ENCODE peak calls at places on chromosomes 1 and 21, in nine cellular contexts. One of them, this sample, is unnamed.

GRCh38 chr1:226639631-226640061 is 91.1 kb downstream of the STUM start:
- DNase-seq in left ventricle myocardium inferior: no peak
- DNase-seq in RWPE1: no peak
- DNase-seq in nephron progenitor cell: no peak
- DNase-seq in CD8-positive, alpha-beta T cell: no peak
- DNase-seq in AG10803: no peak
- DNase-seq in AG09319: no peak
- DNase-seq in hepatocyte: no peak
- DNase-seq in pancreas: peak
- DNase-seq in this sample: no peak

GRCh38 chr1:210441028-210441427 is 112.3 kb downstream of the HHAT start:
- DNase-seq in left ventricle myocardium inferior: no peak
- DNase-seq in RWPE1: no peak
- DNase-seq in nephron progenitor cell: no peak
- DNase-seq in CD8-positive, alpha-beta T cell: no peak
- DNase-seq in AG10803: peak
- DNase-seq in AG09319: no peak
- DNase-seq in hepatocyte: no peak
- DNase-seq in pancreas: no peak
- DNase-seq in this sample: no peak

GRCh38 chr1:42963378-42964005 is 4.8 kb upstream of the SLC2A1 start:
- DNase-seq in left ventricle myocardium inferior: no peak
- DNase-seq in RWPE1: peak
- DNase-seq in nephron progenitor cell: no peak
- DNase-seq in CD8-positive, alpha-beta T cell: no peak
- DNase-seq in AG10803: peak
- DNase-seq in AG09319: peak
- DNase-seq in hepatocyte: no peak
- DNase-seq in pancreas: no peak
- DNase-seq in this sample: no peak

GRCh38 chr1:78275906-78276690 is 214.7 kb upstream of the PTGFR start:
- DNase-seq in left ventricle myocardium inferior: no peak
- DNase-seq in RWPE1: no peak
- DNase-seq in nephron progenitor cell: no peak
- DNase-seq in CD8-positive, alpha-beta T cell: no peak
- DNase-seq in AG10803: peak
- DNase-seq in AG09319: no peak
- DNase-seq in hepatocyte: no peak
- DNase-seq in pancreas: no peak
- DNase-seq in this sample: no peak

GRCh38 chr1:150410582-150411101 is 46.7 kb downstream of the RPRD2 start:
- DNase-seq in left ventricle myocardium inferior: no peak
- DNase-seq in RWPE1: no peak
- DNase-seq in nephron progenitor cell: no peak
- DNase-seq in CD8-positive, alpha-beta T cell: no peak
- DNase-seq in AG10803: no peak
- DNase-seq in AG09319: no peak
- DNase-seq in hepatocyte: peak
- DNase-seq in pancreas: no peak
- DNase-seq in this sample: peak

GRCh38 chr1:100530901-100531487 is 6.9 kb upstream of the GPR88 start:
- DNase-seq in left ventricle myocardium inferior: no peak
- DNase-seq in RWPE1: no peak
- DNase-seq in nephron progenitor cell: no peak
- DNase-seq in CD8-positive, alpha-beta T cell: no peak
- DNase-seq in AG10803: peak
- DNase-seq in AG09319: peak
- DNase-seq in hepatocyte: no peak
- DNase-seq in pancreas: no peak
- DNase-seq in this sample: no peak

GRCh38 chr1:29583727-29584126 is 347.4 kb downstream of the PTPRU start:
- DNase-seq in left ventricle myocardium inferior: no peak
- DNase-seq in RWPE1: peak
- DNase-seq in nephron progenitor cell: no peak
- DNase-seq in CD8-positive, alpha-beta T cell: no peak
- DNase-seq in AG10803: no peak
- DNase-seq in AG09319: no peak
- DNase-seq in hepatocyte: no peak
- DNase-seq in pancreas: no peak
- DNase-seq in this sample: no peak

GRCh38 chr1:240413732-240414131 is 198.2 kb downstream of the GREM2 start:
- DNase-seq in left ventricle myocardium inferior: no peak
- DNase-seq in RWPE1: no peak
- DNase-seq in nephron progenitor cell: no peak
- DNase-seq in CD8-positive, alpha-beta T cell: no peak
- DNase-seq in AG10803: peak
- DNase-seq in AG09319: peak
- DNase-seq in hepatocyte: no peak
- DNase-seq in pancreas: no peak
- DNase-seq in this sample: no peak

GRCh38 chr1:241817331-241817792 is 30.6 kb upstream of the EXO1 start:
- DNase-seq in left ventricle myocardium inferior: no peak
- DNase-seq in RWPE1: no peak
- DNase-seq in nephron progenitor cell: no peak
- DNase-seq in CD8-positive, alpha-beta T cell: no peak
- DNase-seq in AG10803: peak
- DNase-seq in AG09319: peak
- DNase-seq in hepatocyte: no peak
- DNase-seq in pancreas: no peak
- DNase-seq in this sample: no peak

GRCh38 chr1:202964755-202965440 is 2.2 kb downstream of the CYB5R1 start:
- DNase-seq in left ventricle myocardium inferior: peak
- DNase-seq in RWPE1: peak
- DNase-seq in nephron progenitor cell: no peak
- DNase-seq in CD8-positive, alpha-beta T cell: no peak
- DNase-seq in AG10803: peak
- DNase-seq in AG09319: no peak
- DNase-seq in hepatocyte: no peak
- DNase-seq in pancreas: no peak
- DNase-seq in this sample: no peak

GRCh38 chr21:42461185-42461520 is 34.9 kb downstream of the RSPH1 start:
- DNase-seq in left ventricle myocardium inferior: no peak
- DNase-seq in RWPE1: no peak
- DNase-seq in nephron progenitor cell: no peak
- DNase-seq in CD8-positive, alpha-beta T cell: no peak
- DNase-seq in AG10803: no peak
- DNase-seq in AG09319: no peak
- DNase-seq in hepatocyte: no peak
- DNase-seq in pancreas: no peak
- DNase-seq in this sample: no peak

DNA sequence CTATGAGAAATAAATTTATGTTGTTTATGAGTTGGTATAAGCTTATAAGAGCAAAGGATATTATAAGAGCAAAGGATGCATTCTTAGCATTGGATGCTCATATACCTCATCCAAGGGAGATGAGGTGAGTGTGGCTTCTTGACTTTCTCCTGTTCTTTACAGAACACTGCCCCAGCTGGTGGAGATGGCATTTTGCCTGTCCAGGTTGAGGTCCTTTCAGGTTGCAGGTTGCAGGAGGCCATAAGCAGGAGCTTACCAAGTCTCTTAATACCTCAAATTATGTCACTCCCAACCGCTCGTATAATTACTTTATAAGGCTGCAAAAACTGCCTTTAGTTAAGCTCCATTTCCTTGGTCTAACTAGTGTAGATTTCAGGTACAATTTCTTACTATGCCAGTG is 66.7 kb downstream of the RPE65 start:
- DNase-seq in left ventricle myocardium inferior: no peak
- DNase-seq in RWPE1: no peak
- DNase-seq in nephron progenitor cell: no peak
- DNase-seq in CD8-positive, alpha-beta T cell: no peak
- DNase-seq in AG10803: no peak
- DNase-seq in AG09319: no peak
- DNase-seq in hepatocyte: no peak
- DNase-seq in pancreas: no peak
- DNase-seq in this sample: peak
- TF ChIP-seq CTCF in left ventricle myocardium inferior: no peak
- TF ChIP-seq CTCF in RWPE1: no peak
- TF ChIP-seq CTCF in nephron progenitor cell: no peak
- TF ChIP-seq CTCF in CD8-positive, alpha-beta T cell: no peak
- TF ChIP-seq CTCF in AG10803: no peak
- TF ChIP-seq CTCF in AG09319: no peak
- TF ChIP-seq CTCF in hepatocyte: no peak
- TF ChIP-seq CTCF in pancreas: no peak
- TF ChIP-seq CTCF in this sample: no peak

DNA sequence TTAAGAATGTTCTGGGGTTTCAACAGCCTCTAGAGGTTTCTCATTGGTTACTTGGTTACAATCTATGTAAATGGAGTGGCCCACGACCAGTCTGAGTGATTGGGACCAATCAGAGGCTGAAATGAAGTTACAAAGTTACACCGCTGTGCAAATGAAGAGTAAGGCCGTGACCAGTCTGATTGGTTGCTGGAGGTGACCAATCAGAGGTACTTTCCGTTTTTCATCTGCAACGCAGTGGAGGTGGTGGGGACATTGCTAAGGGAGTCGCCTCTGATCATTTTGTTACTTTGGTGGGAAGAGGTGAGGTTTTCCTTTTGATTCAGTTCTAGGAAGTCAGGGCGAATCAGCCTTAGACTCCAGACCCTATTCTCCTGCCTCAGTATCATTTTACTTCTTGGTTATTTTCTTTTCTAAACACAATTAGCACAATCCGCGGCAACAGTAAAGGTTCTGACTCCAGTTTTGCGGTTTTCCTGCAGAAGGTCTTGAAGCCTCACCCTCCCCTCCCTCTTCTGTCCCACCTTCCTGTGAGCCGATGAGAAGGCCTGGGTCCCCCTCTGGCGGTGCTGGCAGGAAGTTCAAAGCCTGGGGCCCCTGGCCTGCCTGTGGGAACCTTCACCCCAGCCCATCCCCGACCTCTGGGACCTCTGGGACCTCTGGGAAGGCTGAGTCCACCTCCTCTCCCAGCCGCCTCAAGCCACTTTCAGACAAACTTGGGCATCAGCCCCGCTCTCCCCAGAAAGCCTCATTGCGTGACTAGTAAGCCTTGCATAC is 38.7 kb upstream of the TTC34 start:
- DNase-seq in left ventricle myocardium inferior: no peak
- DNase-seq in RWPE1: no peak
- DNase-seq in nephron progenitor cell: no peak
- DNase-seq in CD8-positive, alpha-beta T cell: peak
- DNase-seq in AG10803: no peak
- DNase-seq in AG09319: no peak
- DNase-seq in hepatocyte: no peak
- DNase-seq in pancreas: no peak
- DNase-seq in this sample: no peak
- TF ChIP-seq CTCF in left ventricle myocardium inferior: no peak
- TF ChIP-seq CTCF in RWPE1: no peak
- TF ChIP-seq CTCF in nephron progenitor cell: no peak
- TF ChIP-seq CTCF in CD8-positive, alpha-beta T cell: peak
- TF ChIP-seq CTCF in AG10803: no peak
- TF ChIP-seq CTCF in AG09319: no peak
- TF ChIP-seq CTCF in hepatocyte: no peak
- TF ChIP-seq CTCF in pancreas: no peak
- TF ChIP-seq CTCF in this sample: no peak

GRCh38 chr1:53061859-53062714 is at the start of gene PODN:
- DNase-seq in left ventricle myocardium inferior: peak
- DNase-seq in RWPE1: peak
- DNase-seq in nephron progenitor cell: peak
- DNase-seq in CD8-positive, alpha-beta T cell: no peak
- DNase-seq in AG10803: peak
- DNase-seq in AG09319: no peak
- DNase-seq in hepatocyte: peak
- DNase-seq in pancreas: peak
- DNase-seq in this sample: no peak

GRCh38 chr1:53063744-53064515 is 1.9 kb downstream of the PODN start:
- DNase-seq in left ventricle myocardium inferior: peak
- DNase-seq in RWPE1: no peak
- DNase-seq in nephron progenitor cell: no peak
- DNase-seq in CD8-positive, alpha-beta T cell: no peak
- DNase-seq in AG10803: no peak
- DNase-seq in AG09319: no peak
- DNase-seq in hepatocyte: no peak
- DNase-seq in pancreas: no peak
- DNase-seq in this sample: no peak

GRCh38 chr1:53060580-53060979 is 1.4 kb upstream of the PODN start:
- DNase-seq in left ventricle myocardium inferior: no peak
- DNase-seq in RWPE1: no peak
- DNase-seq in nephron progenitor cell: no peak
- DNase-seq in CD8-positive, alpha-beta T cell: no peak
- DNase-seq in AG10803: peak
- DNase-seq in AG09319: peak
- DNase-seq in hepatocyte: no peak
- DNase-seq in pancreas: no peak
- DNase-seq in this sample: no peak

GRCh38 chr1:53061123-53061858 is 722 bp upstream of the PODN start:
- DNase-seq in left ventricle myocardium inferior: peak
- DNase-seq in RWPE1: no peak
- DNase-seq in nephron progenitor cell: no peak
- DNase-seq in CD8-positive, alpha-beta T cell: no peak
- DNase-seq in AG10803: peak
- DNase-seq in AG09319: no peak
- DNase-seq in hepatocyte: no peak
- DNase-seq in pancreas: peak
- DNase-seq in this sample: no peak

GRCh38 chr1:53062731-53063591 is 948 bp downstream of the PODN start:
- DNase-seq in left ventricle myocardium inferior: peak
- DNase-seq in RWPE1: no peak
- DNase-seq in nephron progenitor cell: peak
- DNase-seq in CD8-positive, alpha-beta T cell: no peak
- DNase-seq in AG10803: no peak
- DNase-seq in AG09319: no peak
- DNase-seq in hepatocyte: no peak
- DNase-seq in pancreas: peak
- DNase-seq in this sample: no peak
- TF ChIP-seq CTCF in left ventricle myocardium inferior: no peak
- TF ChIP-seq CTCF in RWPE1: no peak
- TF ChIP-seq CTCF in nephron progenitor cell: no peak
- TF ChIP-seq CTCF in CD8-positive, alpha-beta T cell: no peak
- TF ChIP-seq CTCF in AG10803: peak
- TF ChIP-seq CTCF in AG09319: peak
- TF ChIP-seq CTCF in hepatocyte: no peak
- TF ChIP-seq CTCF in pancreas: no peak
- TF ChIP-seq CTCF in this sample: no peak

GRCh38 chr21:25362375-25363267 is 244.7 kb downstream of the MRPL39 start:
- DNase-seq in left ventricle myocardium inferior: no peak
- DNase-seq in RWPE1: no peak
- DNase-seq in nephron progenitor cell: no peak
- DNase-seq in CD8-positive, alpha-beta T cell: no peak
- DNase-seq in AG10803: no peak
- DNase-seq in AG09319: no peak
- DNase-seq in hepatocyte: no peak
- DNase-seq in pancreas: no peak
- DNase-seq in this sample: no peak

GRCh38 chr21:25359724-25360123 is 247.6 kb downstream of the MRPL39 start:
- DNase-seq in left ventricle myocardium inferior: no peak
- DNase-seq in RWPE1: no peak
- DNase-seq in nephron progenitor cell: no peak
- DNase-seq in CD8-positive, alpha-beta T cell: no peak
- DNase-seq in AG10803: no peak
- DNase-seq in AG09319: no peak
- DNase-seq in hepatocyte: no peak
- DNase-seq in pancreas: no peak
- DNase-seq in this sample: no peak

GRCh38 chr21:25361097-25361496 is 246.2 kb downstream of the MRPL39 start:
- DNase-seq in left ventricle myocardium inferior: no peak
- DNase-seq in RWPE1: no peak
- DNase-seq in nephron progenitor cell: no peak
- DNase-seq in CD8-positive, alpha-beta T cell: no peak
- DNase-seq in AG10803: no peak
- DNase-seq in AG09319: no peak
- DNase-seq in hepatocyte: no peak
- DNase-seq in pancreas: no peak
- DNase-seq in this sample: no peak

GRCh38 chr21:25361765-25362164 is 245.5 kb downstream of the MRPL39 start:
- DNase-seq in left ventricle myocardium inferior: no peak
- DNase-seq in RWPE1: no peak
- DNase-seq in nephron progenitor cell: no peak
- DNase-seq in CD8-positive, alpha-beta T cell: no peak
- DNase-seq in AG10803: no peak
- DNase-seq in AG09319: no peak
- DNase-seq in hepatocyte: no peak
- DNase-seq in pancreas: peak
- DNase-seq in this sample: no peak

GRCh38 chr21:25360593-25360992 is 246.7 kb downstream of the MRPL39 start:
- DNase-seq in left ventricle myocardium inferior: no peak
- DNase-seq in RWPE1: no peak
- DNase-seq in nephron progenitor cell: no peak
- DNase-seq in CD8-positive, alpha-beta T cell: no peak
- DNase-seq in AG10803: no peak
- DNase-seq in AG09319: no peak
- DNase-seq in hepatocyte: no peak
- DNase-seq in pancreas: no peak
- DNase-seq in this sample: no peak
- TF ChIP-seq CTCF in left ventricle myocardium inferior: no peak
- TF ChIP-seq CTCF in RWPE1: no peak
- TF ChIP-seq CTCF in nephron progenitor cell: no peak
- TF ChIP-seq CTCF in CD8-positive, alpha-beta T cell: no peak
- TF ChIP-seq CTCF in AG10803: peak
- TF ChIP-seq CTCF in AG09319: peak
- TF ChIP-seq CTCF in hepatocyte: no peak
- TF ChIP-seq CTCF in pancreas: no peak
- TF ChIP-seq CTCF in this sample: no peak

This sample was measured in Calu3.